ENCODE peak calls at places on chromosomes 16 and 17, in nine cellular contexts. W, V, R, K, H, J, E, M and X are unnamed samples.

GRCh38 chr17:60249517-60249826 is 99.7 kb downstream of the CA4 start:
- DNase-seq in W (no peak), V (no peak), R (no peak), K (no peak), H (no peak), J (no peak), E (no peak), M (no peak), X (no peak)

GRCh38 chr16:70694517-70695218 is 8.8 kb upstream of the MTSS2 start:
- DNase-seq in W (no peak), V (no peak), R (no peak), K (no peak), H (no peak), J (no peak), E (no peak), M (no peak), X (no peak)

GRCh38 chr17:51703364-51704341 is 443.3 kb downstream of the UTP18 start:
- DNase-seq in W (no peak), V (no peak), R (no peak), K (no peak), H (no peak), J (no peak), E (no peak), M (peak; percentile 2), X (no peak)

GRCh38 chr17:2602597-2603017 is 9.2 kb downstream of the PAFAH1B1 start:
- DNase-seq in W (no peak), V (no peak), R (peak; percentile 19), K (no peak), H (no peak), J (peak; percentile 18), E (no peak), M (no peak), X (no peak)

GRCh38 chr16:51461255-51461654 is 310.2 kb upstream of the SALL1 start:
- DNase-seq in W (no peak), V (no peak), R (no peak), K (no peak), H (no peak), J (no peak), E (no peak), M (no peak), X (no peak)

GRCh38 chr17:20026960-20027359 is 17.8 kb downstream of the SPECC1 start:
- DNase-seq in W (no peak), V (no peak), R (no peak), K (no peak), H (no peak), J (no peak), E (no peak), M (no peak), X (no peak)

GRCh38 chr17:6713130-6713917 is at the start of gene SLC13A5:
- DNase-seq in W (peak; percentile 11), V (no peak), R (peak; percentile 17), K (no peak), H (no peak), J (no peak), E (no peak), M (no peak), X (no peak)

GRCh38 chr17:32909787-32910369 is 18.1 kb upstream of the TMEM98 start:
- DNase-seq in W (peak; percentile 41), V (no peak), R (peak; percentile 76), K (no peak), H (peak; percentile 18), J (peak; percentile 88), E (no peak), M (peak; percentile 90), X (peak; percentile 55)

GRCh38 chr17:67276075-67276474 is 31.1 kb upstream of the HELZ start:
- DNase-seq in W (no peak), V (no peak), R (no peak), K (no peak), H (no peak), J (peak; percentile 60), E (no peak), M (no peak), X (no peak)

GRCh38 chr16:68629315-68629900 is 15.7 kb upstream of the CDH3 start:
- DNase-seq in W (no peak), V (no peak), R (no peak), K (no peak), H (no peak), J (no peak), E (no peak), M (no peak), X (no peak)

GRCh38 chr16:50791522-50791921 is 49.6 kb downstream of the CYLD start:
- DNase-seq in W (no peak), V (no peak), R (no peak), K (no peak), H (no peak), J (no peak), E (no peak), M (no peak), X (no peak)

GRCh38 chr17:78958556-78959191 is 21.0 kb downstream of the LGALS3BP start:
- DNase-seq in W (no peak), V (no peak), R (no peak), K (peak; percentile 38), H (no peak), J (no peak), E (no peak), M (no peak), X (peak; percentile 93)

GRCh38 chr17:13544292-13544691 is 57.4 kb downstream of the HS3ST3A1 start:
- DNase-seq in W (no peak), V (no peak), R (no peak), K (no peak), H (no peak), J (no peak), E (no peak), M (peak; percentile 97), X (peak; percentile 96)

GRCh38 chr16:48447940-48448536 is 62.8 kb upstream of the SIAH1 start:
- DNase-seq in W (no peak), V (no peak), R (no peak), K (no peak), H (no peak), J (no peak), E (no peak), M (no peak), X (no peak)

GRCh38 chr17:44777394-44778348 is 18.9 kb downstream of the ADAM11 start:
- DNase-seq in W (no peak), V (no peak), R (no peak), K (no peak), H (no peak), J (no peak), E (no peak), M (no peak), X (no peak)

GRCh38 chr17:35361027-35361426 is 12.4 kb downstream of the SLFN11 start:
- DNase-seq in W (no peak), V (no peak), R (no peak), K (no peak), H (no peak), J (no peak), E (no peak), M (no peak), X (no peak)

GRCh38 chr17:41516828-41517283 is 1.8 kb downstream of the KRT15 start:
- DNase-seq in W (no peak), V (no peak), R (no peak), K (no peak), H (no peak), J (no peak), E (no peak), M (no peak), X (no peak)

GRCh38 chr17:77800832-77801231 is 157.7 kb upstream of the TNRC6C start:
- DNase-seq in W (no peak), V (no peak), R (no peak), K (peak; percentile 6), H (no peak), J (no peak), E (no peak), M (no peak), X (no peak)

GRCh38 chr17:37770631-37771518 is 26.0 kb upstream of the HNF1B start:
- DNase-seq in W (peak; percentile 44), V (no peak), R (peak; percentile 72), K (no peak), H (no peak), J (peak; percentile 83), E (no peak), M (peak; percentile 63), X (peak; percentile 47)

GRCh38 chr17:77142689-77143088 is 1.9 kb downstream of the SEC14L1 start:
- DNase-seq in W (no peak), V (no peak), R (no peak), K (no peak), H (no peak), J (no peak), E (no peak), M (no peak), X (no peak)

GRCh38 chr17:77308768-77309726 is 168.3 kb downstream of the SEC14L1 start:
- DNase-seq in W (no peak), V (no peak), R (no peak), K (peak; percentile 67), H (no peak), J (no peak), E (no peak), M (peak; percentile 82), X (peak; percentile 87)

GRCh38 chr17:19539040-19539399 is 5.4 kb downstream of the SLC47A1 start:
- DNase-seq in W (no peak), V (no peak), R (no peak), K (no peak), H (no peak), J (no peak), E (no peak), M (no peak), X (no peak)

GRCh38 chr16:47477680-47478079 is 16.5 kb downstream of the PHKB start:
- DNase-seq in W (no peak), V (no peak), R (no peak), K (no peak), H (no peak), J (no peak), E (no peak), M (no peak), X (no peak)

GRCh38 chr16:1026057-1026783 is 44.6 kb downstream of the SOX8 start:
- DNase-seq in W (no peak), V (no peak), R (no peak), K (no peak), H (no peak), J (no peak), E (no peak), M (no peak), X (no peak)

GRCh38 chr17:57746221-57746620 is 1.1 kb upstream of the CCDC182 start:
- DNase-seq in W (no peak), V (no peak), R (no peak), K (no peak), H (no peak), J (no peak), E (no peak), M (no peak), X (no peak)

GRCh38 chr16:11224096-11224893 is 31.7 kb downstream of the SOCS1 start:
- DNase-seq in W (peak; percentile 56), V (peak; percentile 43), R (peak; percentile 86), K (peak; percentile 87), H (peak; percentile 27), J (peak; percentile 13), E (peak; percentile 47), M (no peak), X (no peak)

GRCh38 chr17:78174870-78175642 is 6.7 kb downstream of the SYNGR2 start:
- DNase-seq in W (no peak), V (no peak), R (no peak), K (no peak), H (no peak), J (no peak), E (no peak), M (no peak), X (no peak)

GRCh38 chr17:29076722-29077121 is 33.8 kb downstream of the PIPOX start:
- DNase-seq in W (no peak), V (no peak), R (no peak), K (no peak), H (no peak), J (no peak), E (no peak), M (no peak), X (no peak)

GRCh38 chr16:74455213-74455612 is 33.9 kb upstream of the CLEC18B start:
- DNase-seq in W (no peak), V (no peak), R (no peak), K (no peak), H (no peak), J (no peak), E (no peak), M (peak; percentile 61), X (no peak)

GRCh38 chr16:11236441-11236840 is 19.6 kb downstream of the SOCS1 start:
- DNase-seq in W (no peak), V (no peak), R (no peak), K (no peak), H (no peak), J (no peak), E (no peak), M (no peak), X (no peak)

GRCh38 chr17:35749560-35750412 is 3.3 kb downstream of the GAS2L2 start:
- DNase-seq in W (no peak), V (no peak), R (no peak), K (no peak), H (no peak), J (no peak), E (no peak), M (no peak), X (no peak)